ENCODE peak calls at places on chromosomes 6 and 20, in nine cellular contexts. One of them, this sample, is unnamed.

GRCh38 chr6:108008363-108008762 is 50.4 kb upstream of the SEC63 start:
- DNase-seq in activated CD8-positive, alpha-beta T cell treated with anti-CD3 and anti-CD28 coated beads for 36 hours: no peak
- DNase-seq in iPS DF 6.9: no peak
- DNase-seq in dermis microvascular lymphatic vessel endothelial cell: no peak
- DNase-seq in non-pigmented ciliary epithelial cell: no peak
- DNase-seq in aorta: no peak
- DNase-seq in anterior cingulate cortex: no peak
- DNase-seq in A549: no peak
- DNase-seq in RPMI7951: no peak
- DNase-seq in this sample: no peak

GRCh38 chr6:164069352-164070022 is 655.0 kb downstream of the QKI start:
- DNase-seq in activated CD8-positive, alpha-beta T cell treated with anti-CD3 and anti-CD28 coated beads for 36 hours: no peak
- DNase-seq in anterior cingulate cortex: peak
- DNase-seq in dermis microvascular lymphatic vessel endothelial cell: peak
- DNase-seq in aorta: no peak
- DNase-seq in non-pigmented ciliary epithelial cell: peak
- DNase-seq in A549: no peak
- DNase-seq in RPMI7951: peak
- DNase-seq in iPS DF 6.9: no peak
- DNase-seq in this sample: no peak

GRCh38 chr20:884983-885952 is 30.9 kb downstream of the ANGPT4 start:
- DNase-seq in dermis microvascular lymphatic vessel endothelial cell: peak
- DNase-seq in A549: no peak
- DNase-seq in RPMI7951: peak
- DNase-seq in iPS DF 6.9: peak
- DNase-seq in anterior cingulate cortex: peak
- DNase-seq in aorta: peak
- DNase-seq in non-pigmented ciliary epithelial cell: no peak
- DNase-seq in activated CD8-positive, alpha-beta T cell treated with anti-CD3 and anti-CD28 coated beads for 36 hours: peak
- DNase-seq in this sample: peak

GRCh38 chr6:166487148-166487547 is 99.3 kb downstream of the RAMACL start:
- DNase-seq in activated CD8-positive, alpha-beta T cell treated with anti-CD3 and anti-CD28 coated beads for 36 hours: no peak
- DNase-seq in iPS DF 6.9: no peak
- DNase-seq in RPMI7951: no peak
- DNase-seq in anterior cingulate cortex: no peak
- DNase-seq in aorta: no peak
- DNase-seq in dermis microvascular lymphatic vessel endothelial cell: no peak
- DNase-seq in non-pigmented ciliary epithelial cell: no peak
- DNase-seq in A549: no peak
- DNase-seq in this sample: no peak

GRCh38 chr20:5720696-5721095 is 29.5 kb upstream of the SHLD1 start:
- DNase-seq in non-pigmented ciliary epithelial cell: no peak
- DNase-seq in activated CD8-positive, alpha-beta T cell treated with anti-CD3 and anti-CD28 coated beads for 36 hours: no peak
- DNase-seq in iPS DF 6.9: no peak
- DNase-seq in dermis microvascular lymphatic vessel endothelial cell: peak
- DNase-seq in RPMI7951: no peak
- DNase-seq in A549: no peak
- DNase-seq in aorta: no peak
- DNase-seq in anterior cingulate cortex: no peak
- DNase-seq in this sample: peak

GRCh38 chr6:112936476-112936875 is 589.3 kb downstream of the RFPL4B start:
- DNase-seq in A549: no peak
- DNase-seq in RPMI7951: peak
- DNase-seq in iPS DF 6.9: no peak
- DNase-seq in dermis microvascular lymphatic vessel endothelial cell: peak
- DNase-seq in anterior cingulate cortex: no peak
- DNase-seq in activated CD8-positive, alpha-beta T cell treated with anti-CD3 and anti-CD28 coated beads for 36 hours: no peak
- DNase-seq in aorta: no peak
- DNase-seq in non-pigmented ciliary epithelial cell: peak
- DNase-seq in this sample: peak

GRCh38 chr6:109978174-109979032 is at the start of gene GPR6:
- DNase-seq in iPS DF 6.9: peak
- DNase-seq in A549: peak
- DNase-seq in aorta: peak
- DNase-seq in RPMI7951: peak
- DNase-seq in activated CD8-positive, alpha-beta T cell treated with anti-CD3 and anti-CD28 coated beads for 36 hours: peak
- DNase-seq in dermis microvascular lymphatic vessel endothelial cell: peak
- DNase-seq in anterior cingulate cortex: peak
- DNase-seq in non-pigmented ciliary epithelial cell: no peak
- DNase-seq in this sample: peak

GRCh38 chr20:48897298-48898044 is 24.0 kb upstream of the ARFGEF2 start:
- DNase-seq in non-pigmented ciliary epithelial cell: peak
- DNase-seq in activated CD8-positive, alpha-beta T cell treated with anti-CD3 and anti-CD28 coated beads for 36 hours: no peak
- DNase-seq in RPMI7951: peak
- DNase-seq in dermis microvascular lymphatic vessel endothelial cell: peak
- DNase-seq in iPS DF 6.9: no peak
- DNase-seq in anterior cingulate cortex: no peak
- DNase-seq in aorta: no peak
- DNase-seq in A549: peak
- DNase-seq in this sample: peak

GRCh38 chr20:49812463-49813304 is at the start of gene SLC9A8:
- DNase-seq in non-pigmented ciliary epithelial cell: peak
- DNase-seq in aorta: peak
- DNase-seq in activated CD8-positive, alpha-beta T cell treated with anti-CD3 and anti-CD28 coated beads for 36 hours: peak
- DNase-seq in iPS DF 6.9: peak
- DNase-seq in dermis microvascular lymphatic vessel endothelial cell: peak
- DNase-seq in anterior cingulate cortex: peak
- DNase-seq in RPMI7951: peak
- DNase-seq in A549: peak
- DNase-seq in this sample: peak

GRCh38 chr6:106511274-106512047 is 117.8 kb downstream of the RTN4IP1 start:
- DNase-seq in dermis microvascular lymphatic vessel endothelial cell: peak
- DNase-seq in aorta: peak
- DNase-seq in non-pigmented ciliary epithelial cell: no peak
- DNase-seq in A549: no peak
- DNase-seq in anterior cingulate cortex: no peak
- DNase-seq in iPS DF 6.9: no peak
- DNase-seq in activated CD8-positive, alpha-beta T cell treated with anti-CD3 and anti-CD28 coated beads for 36 hours: peak
- DNase-seq in RPMI7951: peak
- DNase-seq in this sample: no peak

GRCh38 chr6:44237021-44237812 is 9.7 kb upstream of the HSP90AB1 start:
- DNase-seq in non-pigmented ciliary epithelial cell: peak
- DNase-seq in iPS DF 6.9: no peak
- DNase-seq in A549: peak
- DNase-seq in RPMI7951: peak
- DNase-seq in anterior cingulate cortex: peak
- DNase-seq in aorta: peak
- DNase-seq in activated CD8-positive, alpha-beta T cell treated with anti-CD3 and anti-CD28 coated beads for 36 hours: peak
- DNase-seq in dermis microvascular lymphatic vessel endothelial cell: peak
- DNase-seq in this sample: peak

GRCh38 chr6:129662980-129663431 is 47.0 kb downstream of the ARHGAP18 start:
- DNase-seq in A549: no peak
- DNase-seq in anterior cingulate cortex: no peak
- DNase-seq in aorta: no peak
- DNase-seq in activated CD8-positive, alpha-beta T cell treated with anti-CD3 and anti-CD28 coated beads for 36 hours: no peak
- DNase-seq in RPMI7951: no peak
- DNase-seq in iPS DF 6.9: no peak
- DNase-seq in dermis microvascular lymphatic vessel endothelial cell: no peak
- DNase-seq in non-pigmented ciliary epithelial cell: no peak
- DNase-seq in this sample: no peak

GRCh38 chr6:122726649-122727048 is 52.9 kb upstream of the FABP7 start:
- DNase-seq in RPMI7951: peak
- DNase-seq in dermis microvascular lymphatic vessel endothelial cell: peak
- DNase-seq in aorta: no peak
- DNase-seq in A549: no peak
- DNase-seq in anterior cingulate cortex: no peak
- DNase-seq in non-pigmented ciliary epithelial cell: no peak
- DNase-seq in iPS DF 6.9: peak
- DNase-seq in activated CD8-positive, alpha-beta T cell treated with anti-CD3 and anti-CD28 coated beads for 36 hours: no peak
- DNase-seq in this sample: peak

GRCh38 chr6:30544666-30545272 is 11.5 kb downstream of the GNL1 start:
- DNase-seq in dermis microvascular lymphatic vessel endothelial cell: peak
- DNase-seq in A549: peak
- DNase-seq in anterior cingulate cortex: no peak
- DNase-seq in non-pigmented ciliary epithelial cell: no peak
- DNase-seq in aorta: no peak
- DNase-seq in activated CD8-positive, alpha-beta T cell treated with anti-CD3 and anti-CD28 coated beads for 36 hours: peak
- DNase-seq in iPS DF 6.9: no peak
- DNase-seq in RPMI7951: peak
- DNase-seq in this sample: peak

GRCh38 chr6:71496018-71496800 is 207.6 kb downstream of the OGFRL1 start:
- DNase-seq in iPS DF 6.9: no peak
- DNase-seq in aorta: no peak
- DNase-seq in A549: no peak
- DNase-seq in anterior cingulate cortex: no peak
- DNase-seq in RPMI7951: peak
- DNase-seq in dermis microvascular lymphatic vessel endothelial cell: peak
- DNase-seq in activated CD8-positive, alpha-beta T cell treated with anti-CD3 and anti-CD28 coated beads for 36 hours: peak
- DNase-seq in non-pigmented ciliary epithelial cell: no peak
- DNase-seq in this sample: peak

GRCh38 chr6:36326351-36326995 is 10.2 kb downstream of the BNIP5 start:
- DNase-seq in aorta: no peak
- DNase-seq in anterior cingulate cortex: peak
- DNase-seq in A549: no peak
- DNase-seq in non-pigmented ciliary epithelial cell: no peak
- DNase-seq in activated CD8-positive, alpha-beta T cell treated with anti-CD3 and anti-CD28 coated beads for 36 hours: no peak
- DNase-seq in iPS DF 6.9: no peak
- DNase-seq in dermis microvascular lymphatic vessel endothelial cell: no peak
- DNase-seq in RPMI7951: no peak
- DNase-seq in this sample: no peak

GRCh38 chr6:157304840-157305675 is 18.3 kb downstream of the TMEM242 start:
- DNase-seq in dermis microvascular lymphatic vessel endothelial cell: peak
- DNase-seq in activated CD8-positive, alpha-beta T cell treated with anti-CD3 and anti-CD28 coated beads for 36 hours: no peak
- DNase-seq in non-pigmented ciliary epithelial cell: no peak
- DNase-seq in iPS DF 6.9: no peak
- DNase-seq in RPMI7951: peak
- DNase-seq in A549: no peak
- DNase-seq in aorta: no peak
- DNase-seq in anterior cingulate cortex: no peak
- DNase-seq in this sample: peak

GRCh38 chr20:37480915-37481314 is 40.1 kb upstream of the NNAT start:
- DNase-seq in iPS DF 6.9: no peak
- DNase-seq in dermis microvascular lymphatic vessel endothelial cell: no peak
- DNase-seq in activated CD8-positive, alpha-beta T cell treated with anti-CD3 and anti-CD28 coated beads for 36 hours: no peak
- DNase-seq in A549: no peak
- DNase-seq in aorta: no peak
- DNase-seq in anterior cingulate cortex: no peak
- DNase-seq in RPMI7951: no peak
- DNase-seq in non-pigmented ciliary epithelial cell: no peak
- DNase-seq in this sample: no peak